ENCODE peak calls at places on chromosomes 6 and 20, in four cellular contexts. L, R, W and Y are unnamed samples.

GRCh38 chr6:101011165-101011564 is 130.0 kb upstream of the ASCC3 start:
- DNase-seq in L (no peak), R (no peak), W (peak; percentile 8), Y (no peak)

GRCh38 chr20:55174172-55174571 is 698.8 kb downstream of the DOK5 start:
- DNase-seq in L (no peak), R (no peak), W (no peak), Y (no peak)

GRCh38 chr6:155493694-155494143 is 38.1 kb upstream of the NOX3 start:
- DNase-seq in L (peak; percentile 95), R (no peak), W (peak; percentile 47), Y (no peak)

GRCh38 chr6:34990971-34991560 is 102.0 kb downstream of the ANKS1A start:
- DNase-seq in L (no peak), R (no peak), W (no peak), Y (no peak)

GRCh38 chr6:146357578-146358340 is 185.9 kb upstream of the RAB32 start:
- DNase-seq in L (peak; percentile 55), R (no peak), W (peak; percentile 8), Y (no peak)

GRCh38 chr6:114000066-114000465 is 29.1 kb upstream of the HDAC2 start:
- DNase-seq in L (peak; percentile 31), R (no peak), W (no peak), Y (no peak)

GRCh38 chr20:39049684-39050554 is 87.8 kb downstream of the DHX35 start:
- DNase-seq in L (peak; percentile 41), R (peak; percentile 67), W (peak; percentile 83), Y (peak; percentile 78)

GRCh38 chr20:63083831-63084562 is 77.2 kb upstream of the BHLHE23 start:
- DNase-seq in L (no peak), R (no peak), W (no peak), Y (no peak)

GRCh38 chr6:105192707-105193465 is 13.1 kb upstream of the POPDC3 start:
- DNase-seq in L (peak; percentile 44), R (no peak), W (no peak), Y (no peak)

GRCh38 chr6:15413558-15414257 is 167.8 kb downstream of the JARID2 start:
- DNase-seq in L (no peak), R (no peak), W (no peak), Y (peak; percentile 20)

GRCh38 chr20:48150568-48150967 is 365.3 kb upstream of the SULF2 start:
- DNase-seq in L (no peak), R (no peak), W (no peak), Y (no peak)

GRCh38 chr20:57308451-57309410 is 20.9 kb upstream of the SPO11 start:
- DNase-seq in L (no peak), R (no peak), W (no peak), Y (no peak)

GRCh38 chr20:32494498-32495216 is 90.5 kb downstream of the NOL4L start:
- DNase-seq in L (no peak), R (no peak), W (no peak), Y (no peak)

GRCh38 chr6:131135244-131136020 is at the start of gene AKAP7:
- DNase-seq in L (peak; percentile 40), R (peak; percentile 8), W (peak; percentile 74), Y (peak; percentile 76)

GRCh38 chr6:111841822-111842221 is 31.4 kb downstream of the FYN start:
- DNase-seq in L (no peak), R (no peak), W (peak; percentile 51), Y (no peak)

GRCh38 chr6:37168809-37169457 is 1.0 kb upstream of the PIM1 start:
- DNase-seq in L (peak; percentile 54), R (no peak), W (peak; percentile 55), Y (peak; percentile 85)